ENCODE peak calls at places on chromosomes 12 and 14, in five cellular contexts. J is heart left ventricle, K is DND-41, C is tibial artery, M is GM12878. S is an unnamed sample. For H3K9me3, the result is how much of the 10 kb centered on the place peaks cover.

GRCh38 chr14:80906946-80907345 is 34.6 kb downstream of the CEP128 start:
- DNase-seq in J (no peak), K (no peak), C (no peak), M (no peak), S (no peak)

GRCh38 chr12:122449317-122449716 is 26.8 kb upstream of the CLIP1 start:
- DNase-seq in J (no peak), K (no peak), C (no peak), M (no peak), S (no peak)

GRCh38 chr12:64169999-64170398 is 52.1 kb downstream of the KICS2 start:
- DNase-seq in J (no peak), K (no peak), C (no peak), M (no peak), S (no peak)

GRCh38 chr14:59310644-59311043 is 122.2 kb downstream of the DAAM1 start:
- DNase-seq in J (no peak), K (no peak), C (no peak), M (no peak), S (no peak)

GRCh38 chr12:114875323-114875722 is 191.3 kb upstream of the TBX3 start:
- DNase-seq in J (no peak), K (no peak), C (no peak), M (no peak), S (no peak)

GRCh38 chr12:43308776-43309175 is 243.2 kb downstream of the ADAMTS20 start:
- DNase-seq in J (no peak), K (no peak), C (no peak), M (no peak), S (no peak)

GRCh38 chr12:89211456-89211855 is 140.8 kb downstream of the DUSP6 start:
- DNase-seq in J (no peak), K (no peak), C (no peak), M (no peak), S (no peak)

GRCh38 chr12:63898764-63899337 is 54.4 kb downstream of the SRGAP1 start:
- DNase-seq in J (no peak), K (no peak), C (no peak), M (no peak), S (no peak)

GRCh38 chr12:87807127-87807526 is 222.1 kb downstream of the C12orf50 start:
- DNase-seq in J (no peak), K (no peak), C (no peak), M (no peak), S (no peak)

GRCh38 chr12:105331805-105332251 is 1.3 kb downstream of the C12orf75 start:
- DNase-seq in J (no peak), K (peak), C (no peak), M (no peak), S (no peak)

GRCh38 chr12:52364901-52365489 is 2.3 kb downstream of the KRT85 start:
- DNase-seq in J (no peak), K (no peak), C (no peak), M (no peak), S (no peak)

GRCh38 chr14:20262642-20263128 is 23.6 kb downstream of the OR11H4 start:
- DNase-seq in J (no peak), K (no peak), C (no peak), M (peak), S (no peak)

GRCh38 chr12:28308891-28309290 is 118.6 kb downstream of the CCDC91 start:
- DNase-seq in J (no peak), K (no peak), C (no peak), M (no peak), S (no peak)

GRCh38 chr12:80226576-80226975 is 127.2 kb downstream of the OTOGL start:
- DNase-seq in J (no peak), K (no peak), C (no peak), M (no peak), S (no peak)

GRCh38 chr14:94046696-94047250 is 20.6 kb downstream of the OTUB2 start:
- DNase-seq in J (no peak), K (no peak), C (no peak), M (no peak), S (no peak)

GRCh38 chr12:115423546-115423987 is 739.6 kb upstream of the TBX3 start:
- DNase-seq in J (no peak), K (no peak), C (no peak), M (no peak), S (no peak)

GRCh38 chr14:35878272-35879140 is 52.4 kb downstream of the BRMS1L start:
- DNase-seq in J (no peak), K (no peak), C (no peak), M (no peak), S (no peak)

GRCh38 chr14:84482256-84483071 is 1047.5 kb upstream of the FLRT2 start:
- DNase-seq in J (no peak), K (no peak), C (no peak), M (no peak), S (no peak)

GRCh38 chr12:94615284-94616216 is 34.8 kb downstream of the TMCC3 start:
- DNase-seq in J (no peak), K (no peak), C (no peak), M (no peak), S (no peak)

GRCh38 chr12:45284096-45284901 is 68.4 kb downstream of the ANO6 start:
- DNase-seq in J (no peak), K (no peak), C (no peak), M (no peak), S (no peak)

GRCh38 chr14:34475163-34475562 is 13.1 kb upstream of the SPTSSA start:
- DNase-seq in J (no peak), K (no peak), C (no peak), M (no peak), S (no peak)

GRCh38 chr12:15728118-15728598 is 61.0 kb downstream of the EPS8 start:
- DNase-seq in J (no peak), K (no peak), C (no peak), M (no peak), S (no peak)

GRCh38 chr14:68397371-68397779 is 395.5 kb downstream of the ZFP36L1 start:
- DNase-seq in J (peak), K (no peak), C (peak), M (no peak), S (no peak)

GRCh38 chr12:82627799-82628198 is 58.9 kb upstream of the TMTC2 start:
- DNase-seq in J (no peak), K (no peak), C (no peak), M (no peak), S (no peak)

DNA sequence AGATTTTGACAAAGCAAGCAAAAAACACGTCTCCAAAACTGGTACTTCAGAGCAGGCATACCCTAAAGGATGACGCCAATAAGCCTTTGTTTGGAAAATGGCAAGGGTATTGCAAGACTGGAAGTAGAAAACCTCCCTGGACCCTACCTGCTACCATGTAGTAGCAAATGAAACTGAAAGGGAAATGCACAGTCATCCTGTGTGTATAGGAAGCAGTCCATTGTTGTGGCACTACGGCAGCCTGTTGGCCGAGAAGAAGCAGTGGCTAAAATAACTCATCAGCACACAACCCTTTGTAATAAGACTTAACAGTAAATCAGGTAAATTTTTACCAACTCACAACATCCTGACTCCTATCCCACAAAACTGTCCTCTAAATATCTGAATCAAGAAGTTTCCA is 386.4 kb downstream of the RGS6 start:
- DNase-seq in J (no peak), K (peak), C (no peak), M (peak), S (no peak)
- H3K27ac ChIP-seq in J (no peak), K (no peak), C (no peak), M (no peak), S (no peak)

GRCh38 chr14:27411021-27411420 is 813.2 kb upstream of the NOVA1 start:
- DNase-seq in J (no peak), K (no peak), C (no peak), M (no peak), S (no peak)
- H3K9me3 ChIP-seq in J (under half), K (under half), C (under half), M (under half), S (under half)

GRCh38 chr14:92956961-92957360 is 34.0 kb downstream of the CHGA start:
- DNase-seq in J (peak), K (no peak), C (no peak), M (no peak), S (no peak)

GRCh38 chr14:92960706-92961566 is 38.0 kb downstream of the CHGA start:
- DNase-seq in J (peak), K (no peak), C (no peak), M (no peak), S (no peak)

GRCh38 chr14:92959761-92960680 is 37.1 kb downstream of the CHGA start:
- DNase-seq in J (peak), K (no peak), C (no peak), M (no peak), S (no peak)

GRCh38 chr14:92959189-92959531 is 36.2 kb downstream of the CHGA start:
- DNase-seq in J (peak), K (no peak), C (no peak), M (no peak), S (no peak)

GRCh38 chr14:92958373-92959188 is 35.6 kb downstream of the CHGA start:
- DNase-seq in J (peak), K (no peak), C (no peak), M (no peak), S (no peak)
- H3K27ac ChIP-seq in J (peak), K (no peak), C (no peak), M (no peak), S (no peak)

GRCh38 chr14:104304451-104305351 is 166.3 kb downstream of the KIF26A start:
- DNase-seq in J (peak), K (no peak), C (no peak), M (no peak), S (no peak)

GRCh38 chr14:104307627-104308401 is 169.4 kb downstream of the KIF26A start:
- DNase-seq in J (peak), K (no peak), C (no peak), M (no peak), S (no peak)

GRCh38 chr14:104305511-104306449 is 167.4 kb downstream of the KIF26A start:
- DNase-seq in J (peak), K (no peak), C (no peak), M (no peak), S (no peak)

GRCh38 chr14:104307246-104307626 is 168.8 kb downstream of the KIF26A start:
- DNase-seq in J (no peak), K (no peak), C (no peak), M (no peak), S (no peak)

GRCh38 chr14:104306450-104307040 is 168.2 kb downstream of the KIF26A start:
- DNase-seq in J (peak), K (no peak), C (no peak), M (no peak), S (no peak)
- H3K9me3 ChIP-seq in J (under half), K (under half), C (under half), M (under half), S (under half)

DNA sequence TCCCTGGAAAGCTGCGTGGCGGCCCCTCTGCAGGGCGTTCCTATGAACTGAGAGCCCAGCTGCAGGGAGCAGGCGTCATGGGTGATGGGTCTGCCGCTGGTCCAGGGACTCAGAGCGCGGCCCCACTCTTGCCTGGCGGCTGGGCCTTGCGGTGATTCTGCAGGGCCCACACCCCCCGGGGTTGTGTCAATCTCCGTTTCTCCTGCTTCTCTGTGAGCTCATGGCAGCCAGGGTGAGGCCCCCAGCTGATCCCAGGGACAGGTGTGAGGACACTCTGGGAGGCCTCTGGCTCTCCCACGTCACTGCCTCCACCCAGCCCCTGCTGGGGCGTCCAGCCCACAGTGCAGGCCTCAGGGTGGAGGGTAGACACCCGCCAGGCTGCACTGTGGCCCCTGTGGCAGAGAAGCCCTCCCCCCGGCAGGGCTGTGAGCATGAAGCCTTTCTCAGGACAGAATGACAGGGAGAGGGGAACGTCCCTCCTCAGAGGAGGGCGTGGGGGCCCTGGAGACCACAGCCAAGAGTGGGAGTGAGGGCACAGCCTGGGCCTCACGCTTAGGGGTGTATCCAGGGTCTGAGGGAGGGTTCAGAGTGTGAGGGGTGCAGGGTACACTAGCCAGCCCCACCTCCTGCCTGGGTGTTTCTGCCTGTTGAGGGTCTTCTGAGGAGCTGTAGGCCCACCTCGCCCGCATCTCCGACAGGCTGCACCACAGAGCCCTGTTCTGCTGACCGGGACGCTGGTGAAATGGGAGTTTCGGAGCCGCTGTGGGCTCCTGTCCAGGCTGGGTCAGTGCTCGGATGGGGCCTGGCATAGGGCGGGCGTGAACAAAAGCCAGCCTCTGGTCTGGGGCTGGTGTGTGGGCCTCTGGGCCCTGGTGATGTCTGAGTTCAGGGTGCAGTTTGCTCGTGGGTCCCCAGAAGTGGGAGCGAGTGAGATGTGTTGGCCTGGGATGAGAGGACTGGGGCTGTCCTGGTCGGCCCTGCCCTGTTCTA is 26.7 kb upstream of the CRIP2 start:
- DNase-seq in J (peak), K (no peak), C (no peak), M (no peak), S (no peak)
- H3K27ac ChIP-seq in J (no peak), K (no peak), C (peak), M (no peak), S (no peak)

GRCh38 chr14:106808907-106809306 is 1282.5 kb downstream of the TMEM121 start:
- DNase-seq in J (no peak), K (no peak), C (no peak), M (no peak), S (no peak)
- H3K9me3 ChIP-seq in J (under half), K (under half), C (under half), M (under half), S (under half)

DNA sequence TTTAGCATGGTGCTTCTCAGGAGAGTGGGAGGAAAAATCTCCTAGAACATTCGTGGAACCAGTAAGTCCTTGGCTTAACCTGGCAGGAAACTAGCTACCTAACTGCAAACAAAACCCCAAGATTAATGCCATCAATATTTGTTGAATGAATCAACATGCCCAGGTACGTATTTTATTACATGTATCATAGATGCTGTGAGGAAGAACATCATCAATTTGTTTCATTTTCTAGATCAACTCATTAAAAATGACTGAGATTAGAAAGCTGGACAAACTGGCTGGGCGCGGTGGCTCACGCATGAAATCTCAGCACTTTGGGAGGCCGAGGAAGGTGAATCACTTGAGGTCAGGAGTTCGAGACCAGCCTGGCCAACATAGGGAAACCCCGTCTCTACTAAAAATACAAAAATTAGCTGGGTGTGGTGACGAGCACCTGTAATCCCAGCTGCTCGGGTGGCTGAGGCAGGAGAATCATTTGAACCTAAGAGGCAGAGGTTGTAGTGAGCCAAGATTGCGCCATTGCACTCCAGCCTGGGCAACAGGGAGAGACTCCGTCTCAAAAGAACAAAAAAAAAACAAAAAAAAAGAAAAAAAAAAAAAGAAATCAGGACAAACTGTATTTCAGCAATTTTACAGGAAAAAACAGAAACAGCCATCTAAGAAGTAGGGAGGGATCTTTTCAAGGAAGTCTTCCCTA is 88.7 kb downstream of the NTN4 start:
- DNase-seq in J (no peak), K (no peak), C (peak), M (no peak), S (no peak)
- H3K27ac ChIP-seq in J (no peak), K (no peak), C (peak), M (no peak), S (no peak)